ENCODE peak calls at places on chromosomes 2 and 18, in six cellular contexts. One of them, this sample, is unnamed.

GRCh38 chr2:219698684-219699439 is 71.4 kb downstream of the SLC4A3 start:
- DNase-seq in PC-3: peak
- DNase-seq in IMR-90: no peak
- DNase-seq in H9: no peak
- DNase-seq in K562: no peak
- DNase-seq in mammary epithelial cell: no peak
- DNase-seq in this sample: no peak

GRCh38 chr2:88613921-88614320 is 13.3 kb downstream of the EIF2AK3 start:
- DNase-seq in IMR-90: no peak
- DNase-seq in H9: no peak
- DNase-seq in PC-3: no peak
- DNase-seq in mammary epithelial cell: no peak
- DNase-seq in K562: no peak
- DNase-seq in this sample: no peak

GRCh38 chr2:12507295-12507694 is 209.4 kb upstream of the TRIB2 start:
- DNase-seq in IMR-90: peak
- DNase-seq in mammary epithelial cell: peak
- DNase-seq in PC-3: peak
- DNase-seq in K562: no peak
- DNase-seq in H9: no peak
- DNase-seq in this sample: peak

GRCh38 chr2:871175-871727 is 79.4 kb upstream of the SNTG2 start:
- DNase-seq in H9: peak
- DNase-seq in IMR-90: no peak
- DNase-seq in PC-3: no peak
- DNase-seq in mammary epithelial cell: no peak
- DNase-seq in K562: no peak
- DNase-seq in this sample: no peak

GRCh38 chr2:154455201-154455600 is 243.3 kb upstream of the KCNJ3 start:
- DNase-seq in K562: no peak
- DNase-seq in IMR-90: no peak
- DNase-seq in H9: no peak
- DNase-seq in PC-3: no peak
- DNase-seq in mammary epithelial cell: no peak
- DNase-seq in this sample: no peak

GRCh38 chr2:144801766-144802165 is 281.8 kb upstream of the ZEB2 start:
- DNase-seq in IMR-90: peak
- DNase-seq in PC-3: peak
- DNase-seq in H9: no peak
- DNase-seq in K562: no peak
- DNase-seq in mammary epithelial cell: peak
- DNase-seq in this sample: peak

GRCh38 chr2:126656311-126657145 is 570 bp downstream of the GYPC start:
- DNase-seq in IMR-90: peak
- DNase-seq in K562: peak
- DNase-seq in mammary epithelial cell: no peak
- DNase-seq in H9: peak
- DNase-seq in PC-3: no peak
- DNase-seq in this sample: peak

GRCh38 chr18:13220326-13220991 is 1.9 kb downstream of the LDLRAD4 start:
- DNase-seq in K562: no peak
- DNase-seq in H9: no peak
- DNase-seq in IMR-90: no peak
- DNase-seq in mammary epithelial cell: no peak
- DNase-seq in PC-3: no peak
- DNase-seq in this sample: no peak

GRCh38 chr18:70288851-70289328 is at the start of gene SOCS6:
- DNase-seq in mammary epithelial cell: peak
- DNase-seq in H9: peak
- DNase-seq in IMR-90: peak
- DNase-seq in PC-3: peak
- DNase-seq in K562: no peak
- DNase-seq in this sample: peak

GRCh38 chr2:188713961-188714360 is 260.2 kb upstream of the COL3A1 start:
- DNase-seq in H9: no peak
- DNase-seq in K562: no peak
- DNase-seq in mammary epithelial cell: no peak
- DNase-seq in IMR-90: no peak
- DNase-seq in PC-3: no peak
- DNase-seq in this sample: no peak

GRCh38 chr18:12843420-12844346 is 40.4 kb downstream of the PTPN2 start:
- DNase-seq in H9: no peak
- DNase-seq in PC-3: no peak
- DNase-seq in mammary epithelial cell: no peak
- DNase-seq in K562: peak
- DNase-seq in IMR-90: no peak
- DNase-seq in this sample: peak

GRCh38 chr2:95025406-95026319 is at the start of gene MAL:
- DNase-seq in H9: peak
- DNase-seq in PC-3: no peak
- DNase-seq in K562: no peak
- DNase-seq in mammary epithelial cell: peak
- DNase-seq in IMR-90: no peak
- DNase-seq in this sample: peak

GRCh38 chr2:170022692-170023091 is 155.3 kb upstream of the MYO3B start:
- DNase-seq in H9: no peak
- DNase-seq in IMR-90: peak
- DNase-seq in K562: no peak
- DNase-seq in PC-3: peak
- DNase-seq in mammary epithelial cell: peak
- DNase-seq in this sample: no peak

GRCh38 chr2:59963157-59963556 is 590.3 kb downstream of the BCL11A start:
- DNase-seq in PC-3: no peak
- DNase-seq in K562: no peak
- DNase-seq in H9: no peak
- DNase-seq in IMR-90: no peak
- DNase-seq in mammary epithelial cell: no peak
- DNase-seq in this sample: no peak

GRCh38 chr2:230054079-230054478 is 14.6 kb downstream of the SLC16A14 start:
- DNase-seq in mammary epithelial cell: peak
- DNase-seq in H9: no peak
- DNase-seq in IMR-90: peak
- DNase-seq in PC-3: peak
- DNase-seq in K562: no peak
- DNase-seq in this sample: peak

GRCh38 chr18:23994361-23994902 is 20.1 kb upstream of the TTC39C start:
- DNase-seq in mammary epithelial cell: peak
- DNase-seq in IMR-90: peak
- DNase-seq in H9: no peak
- DNase-seq in K562: no peak
- DNase-seq in PC-3: peak
- DNase-seq in this sample: peak

GRCh38 chr18:8034674-8035073 is 467.6 kb downstream of the PTPRM start:
- DNase-seq in mammary epithelial cell: no peak
- DNase-seq in IMR-90: no peak
- DNase-seq in K562: no peak
- DNase-seq in PC-3: no peak
- DNase-seq in H9: no peak
- DNase-seq in this sample: no peak

GRCh38 chr2:164974221-164974620 is 18.9 kb upstream of the SLC38A11 start:
- DNase-seq in mammary epithelial cell: no peak
- DNase-seq in IMR-90: no peak
- DNase-seq in H9: no peak
- DNase-seq in K562: no peak
- DNase-seq in PC-3: peak
- DNase-seq in this sample: no peak

GRCh38 chr2:69253893-69254292 is 133.1 kb downstream of the GFPT1 start:
- DNase-seq in H9: no peak
- DNase-seq in mammary epithelial cell: peak
- DNase-seq in PC-3: peak
- DNase-seq in K562: no peak
- DNase-seq in IMR-90: peak
- DNase-seq in this sample: peak

GRCh38 chr2:82939211-82939610 is 1519.9 kb downstream of the SUCLG1 start:
- DNase-seq in IMR-90: no peak
- DNase-seq in K562: no peak
- DNase-seq in mammary epithelial cell: no peak
- DNase-seq in H9: no peak
- DNase-seq in PC-3: no peak
- DNase-seq in this sample: no peak

GRCh38 chr2:88874063-88874657 is 182.7 kb downstream of the RPIA start:
- DNase-seq in mammary epithelial cell: peak
- DNase-seq in K562: peak
- DNase-seq in PC-3: peak
- DNase-seq in IMR-90: peak
- DNase-seq in H9: no peak
- DNase-seq in this sample: no peak

GRCh38 chr2:43343573-43344304 is 117.3 kb upstream of the ZFP36L2 start:
- DNase-seq in mammary epithelial cell: peak
- DNase-seq in K562: no peak
- DNase-seq in PC-3: no peak
- DNase-seq in H9: no peak
- DNase-seq in IMR-90: peak
- DNase-seq in this sample: peak

GRCh38 chr2:43340066-43340465 is 113.7 kb upstream of the ZFP36L2 start:
- DNase-seq in mammary epithelial cell: peak
- DNase-seq in K562: no peak
- DNase-seq in PC-3: peak
- DNase-seq in IMR-90: peak
- DNase-seq in H9: no peak
- DNase-seq in this sample: peak

GRCh38 chr2:43344911-43345373 is 118.5 kb upstream of the ZFP36L2 start:
- DNase-seq in H9: no peak
- DNase-seq in IMR-90: peak
- DNase-seq in K562: peak
- DNase-seq in PC-3: no peak
- DNase-seq in mammary epithelial cell: no peak
- DNase-seq in this sample: no peak

GRCh38 chr2:43341959-43342757 is 115.8 kb upstream of the ZFP36L2 start:
- DNase-seq in K562: no peak
- DNase-seq in PC-3: no peak
- DNase-seq in IMR-90: no peak
- DNase-seq in mammary epithelial cell: no peak
- DNase-seq in H9: no peak
- DNase-seq in this sample: no peak

GRCh38 chr2:43340945-43341356 is 114.5 kb upstream of the ZFP36L2 start:
- DNase-seq in K562: no peak
- DNase-seq in PC-3: peak
- DNase-seq in IMR-90: peak
- DNase-seq in mammary epithelial cell: peak
- DNase-seq in H9: no peak
- DNase-seq in this sample: peak
- H3K4me2 ChIP-seq in K562: no peak
- H3K4me2 ChIP-seq in PC-3: peak
- H3K4me2 ChIP-seq in IMR-90: peak
- H3K4me2 ChIP-seq in mammary epithelial cell: no peak
- H3K4me2 ChIP-seq in H9: no peak
- H3K4me2 ChIP-seq in this sample: peak

GRCh38 chr18:4125246-4125938 is 329.7 kb downstream of the DLGAP1 start:
- DNase-seq in K562: no peak
- DNase-seq in PC-3: no peak
- DNase-seq in mammary epithelial cell: no peak
- DNase-seq in IMR-90: no peak
- DNase-seq in H9: peak
- DNase-seq in this sample: no peak
- H3K4me2 ChIP-seq in K562: no peak
- H3K4me2 ChIP-seq in PC-3: no peak
- H3K4me2 ChIP-seq in mammary epithelial cell: no peak
- H3K4me2 ChIP-seq in IMR-90: no peak
- H3K4me2 ChIP-seq in H9: no peak
- H3K4me2 ChIP-seq in this sample: no peak

GRCh38 chr2:136212426-136213378 is 94.8 kb upstream of the CXCR4 start:
- DNase-seq in K562: no peak
- DNase-seq in H9: no peak
- DNase-seq in mammary epithelial cell: no peak
- DNase-seq in IMR-90: no peak
- DNase-seq in PC-3: no peak
- DNase-seq in this sample: no peak
- H3K4me2 ChIP-seq in K562: no peak
- H3K4me2 ChIP-seq in H9: no peak
- H3K4me2 ChIP-seq in mammary epithelial cell: no peak
- H3K4me2 ChIP-seq in IMR-90: no peak
- H3K4me2 ChIP-seq in PC-3: no peak
- H3K4me2 ChIP-seq in this sample: no peak

GRCh38 chr2:85920810-85921545 is 32.2 kb upstream of the ST3GAL5 start:
- DNase-seq in PC-3: peak
- DNase-seq in H9: no peak
- DNase-seq in IMR-90: peak
- DNase-seq in K562: peak
- DNase-seq in mammary epithelial cell: no peak
- DNase-seq in this sample: peak

GRCh38 chr2:85924522-85924921 is 35.7 kb upstream of the ST3GAL5 start:
- DNase-seq in IMR-90: peak
- DNase-seq in H9: no peak
- DNase-seq in K562: no peak
- DNase-seq in PC-3: peak
- DNase-seq in mammary epithelial cell: peak
- DNase-seq in this sample: peak

GRCh38 chr2:85917887-85918795 is 29.4 kb upstream of the ST3GAL5 start:
- DNase-seq in mammary epithelial cell: peak
- DNase-seq in PC-3: peak
- DNase-seq in H9: no peak
- DNase-seq in IMR-90: no peak
- DNase-seq in K562: no peak
- DNase-seq in this sample: no peak

GRCh38 chr2:85922210-85922609 is 33.4 kb upstream of the ST3GAL5 start:
- DNase-seq in H9: no peak
- DNase-seq in PC-3: peak
- DNase-seq in IMR-90: peak
- DNase-seq in K562: no peak
- DNase-seq in mammary epithelial cell: no peak
- DNase-seq in this sample: no peak

GRCh38 chr2:85921659-85922058 is 32.9 kb upstream of the ST3GAL5 start:
- DNase-seq in K562: peak
- DNase-seq in IMR-90: no peak
- DNase-seq in H9: no peak
- DNase-seq in mammary epithelial cell: no peak
- DNase-seq in PC-3: no peak
- DNase-seq in this sample: no peak
- H3K4me2 ChIP-seq in K562: peak
- H3K4me2 ChIP-seq in IMR-90: peak
- H3K4me2 ChIP-seq in H9: no peak
- H3K4me2 ChIP-seq in mammary epithelial cell: no peak
- H3K4me2 ChIP-seq in PC-3: peak
- H3K4me2 ChIP-seq in this sample: no peak

This sample was measured in osteoblast.